ENCODE peak calls at places on chromosomes 12 and 14, in eight cellular contexts. U is activated CD4-positive, alpha-beta T cell treated with anti-CD3 and anti-CD28 coated beads, Interleukin-2, amount 10 ng/mL, durations not matched to agents 7 days and 5 days; N is epithelial cell of prostate; J is D341Med; X is effector memory CD8-positive, alpha-beta T cell; C is progenitor cell of endocrine pancreas; O is NCI-H1417 treated with DMSO at 0.1 percent for 48 hours; R is EH. P is an unnamed sample.

GRCh38 chr14:37116933-37117844 is 55.2 kb downstream of the SLC25A21 start:
- DNase-seq in O (no peak), X (no peak), C (no peak), R (peak), J (no peak), N (peak), U (no peak), P (no peak)

GRCh38 chr12:24404086-24404815 is 454.8 kb upstream of the SOX5 start:
- DNase-seq in R (peak), C (no peak), X (no peak), O (no peak), U (no peak), J (no peak), N (no peak), P (no peak)

GRCh38 chr12:6699989-6700645 is 498 bp downstream of the PIANP start:
- DNase-seq in X (no peak), J (peak), O (no peak), U (no peak), N (no peak), C (peak), R (peak), P (no peak)

GRCh38 chr12:16939871-16940306 is 333.9 kb upstream of the LMO3 start:
- DNase-seq in C (no peak), O (no peak), N (peak), X (no peak), J (peak), U (peak), R (peak), P (peak)

GRCh38 chr14:74804219-74804825 is 41.2 kb downstream of the YLPM1 start:
- DNase-seq in R (peak), J (peak), U (peak), C (no peak), O (no peak), X (peak), N (no peak), P (peak)

GRCh38 chr14:65866422-65866821 is 453.9 kb downstream of the FUT8 start:
- DNase-seq in R (peak), C (no peak), N (no peak), U (no peak), J (no peak), X (no peak), O (no peak), P (no peak)

GRCh38 chr14:68794856-68795601 is 2.2 kb upstream of the ZFP36L1 start:
- DNase-seq in U (peak), C (no peak), J (peak), O (no peak), N (no peak), R (peak), X (peak), P (peak)

GRCh38 chr14:39025250-39025809 is 77.7 kb downstream of the SEC23A start:
- DNase-seq in R (no peak), J (no peak), N (no peak), O (no peak), C (no peak), X (no peak), U (no peak), P (no peak)